ENCODE peak calls at places on chromosomes 12 and 14, in four cellular contexts. Q is K562, F is HCT116, B is HepG2. K is an unnamed sample.

GRCh38 chr14:51643137-51643536 is 8.6 kb upstream of the FRMD6 start:
- DNase-seq in B (no peak), Q (no peak), F (no peak), K (no peak)

GRCh38 chr14:58574623-58575022 is 63.1 kb upstream of the DACT1 start:
- DNase-seq in F (no peak), B (no peak), Q (no peak), K (no peak)

GRCh38 chr12:62210422-62210821 is 49.8 kb upstream of the USP15 start:
- DNase-seq in B (peak), Q (peak), F (peak), K (peak)

GRCh38 chr12:91355150-91356006 is 172.8 kb upstream of the DCN start:
- DNase-seq in Q (peak), F (peak), B (peak), K (peak)

GRCh38 chr14:37340353-37340752 is 142.6 kb downstream of the MIPOL1 start:
- DNase-seq in F (no peak), B (peak), Q (peak), K (no peak)

GRCh38 chr12:112676526-112676925 is 115.0 kb upstream of the RPH3A start:
- DNase-seq in Q (no peak), F (no peak), B (no peak), K (no peak)

GRCh38 chr12:53324113-53324778 is 2.8 kb upstream of the AAAS start:
- DNase-seq in F (no peak), Q (peak), B (no peak), K (no peak)

GRCh38 chr14:68147331-68147730 is 327.8 kb downstream of the RAD51B start:
- DNase-seq in B (no peak), Q (no peak), F (no peak), K (no peak)

GRCh38 chr12:18752947-18753346 is 15.0 kb downstream of the CAPZA3 start:
- DNase-seq in Q (no peak), F (no peak), B (no peak), K (no peak)

GRCh38 chr12:49230810-49231209 is 34.1 kb upstream of the TUBA1C start:
- DNase-seq in Q (no peak), B (no peak), F (no peak), K (no peak)

GRCh38 chr14:55274144-55274543 is 2.9 kb downstream of the FBXO34 start:
- DNase-seq in Q (peak), B (no peak), F (no peak), K (no peak)

GRCh38 chr12:57523706-57524614 is 1.3 kb downstream of the MBD6 start:
- DNase-seq in B (no peak), F (no peak), Q (no peak), K (no peak)

GRCh38 chr14:93045211-93045674 is 70.5 kb downstream of the ITPK1 start:
- DNase-seq in B (peak), Q (peak), F (no peak), K (no peak)

GRCh38 chr12:117889098-117889497 is 79.7 kb downstream of the KSR2 start:
- DNase-seq in Q (no peak), B (no peak), F (no peak), K (no peak)

GRCh38 chr12:10196210-10196609 is 16.5 kb upstream of the GABARAPL1 start:
- DNase-seq in F (no peak), Q (no peak), B (no peak), K (no peak)

GRCh38 chr14:50363734-50364113 is 33.0 kb downstream of the CDKL1 start:
- DNase-seq in F (no peak), B (no peak), Q (no peak), K (no peak)

GRCh38 chr12:110371408-110372055 is 32.0 kb downstream of the ANAPC7 start:
- DNase-seq in B (no peak), F (no peak), Q (no peak), K (no peak)

GRCh38 chr14:78697341-78697740 is 527.2 kb downstream of the NRXN3 start:
- DNase-seq in F (peak), B (peak), Q (peak), K (peak)

DNA sequence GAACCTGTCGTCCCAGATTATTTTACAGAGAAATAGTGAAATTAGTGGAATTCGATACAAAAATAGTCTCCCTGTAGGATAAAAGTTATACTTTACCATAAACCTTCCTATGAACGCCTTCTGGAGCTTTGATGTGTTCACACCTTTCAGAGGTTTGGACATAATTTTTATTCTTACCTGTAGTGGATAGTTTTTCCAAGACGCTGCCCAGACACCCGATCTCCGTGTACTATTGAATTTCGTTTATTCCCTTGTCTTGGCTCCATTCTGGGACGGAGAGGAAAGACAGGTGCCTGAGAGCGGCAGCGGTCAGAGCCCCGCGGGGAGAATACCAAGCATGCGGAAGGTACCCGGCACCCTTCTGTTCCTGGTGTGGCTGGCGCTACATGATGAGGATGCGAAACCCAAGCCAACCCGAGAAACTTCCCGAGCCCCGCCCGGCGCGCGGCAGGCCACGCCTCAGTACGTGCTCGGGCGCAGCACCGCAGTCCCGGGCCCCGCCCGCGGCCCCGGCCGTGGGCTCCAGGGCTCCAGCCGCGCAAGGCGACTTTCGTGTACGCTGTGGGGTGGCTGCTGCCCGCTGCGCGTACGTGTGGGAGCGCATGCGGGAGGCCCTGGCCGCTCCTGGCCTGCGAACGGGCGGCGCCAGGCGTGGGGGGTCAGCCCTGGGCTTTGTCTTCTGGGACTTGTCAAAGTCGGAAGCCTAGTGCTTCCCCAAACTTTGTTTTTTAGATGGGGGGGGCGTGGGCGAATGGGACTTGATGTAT is 11.3 kb upstream of the SNAPC1 start:
- DNase-seq in F (peak), Q (peak), B (no peak), K (no peak)
- TF ChIP-seq TCF7L2 in F (peak), Q (no peak), B (no peak), K (no peak)

GRCh38 chr12:82430541-82431145 is 72.3 kb downstream of the METTL25 start:
- DNase-seq in Q (no peak), B (no peak), F (no peak), K (no peak)
- TF ChIP-seq POLR2AphosphoS5 in Q (no peak), B (no peak), F (no peak), K (no peak)

DNA sequence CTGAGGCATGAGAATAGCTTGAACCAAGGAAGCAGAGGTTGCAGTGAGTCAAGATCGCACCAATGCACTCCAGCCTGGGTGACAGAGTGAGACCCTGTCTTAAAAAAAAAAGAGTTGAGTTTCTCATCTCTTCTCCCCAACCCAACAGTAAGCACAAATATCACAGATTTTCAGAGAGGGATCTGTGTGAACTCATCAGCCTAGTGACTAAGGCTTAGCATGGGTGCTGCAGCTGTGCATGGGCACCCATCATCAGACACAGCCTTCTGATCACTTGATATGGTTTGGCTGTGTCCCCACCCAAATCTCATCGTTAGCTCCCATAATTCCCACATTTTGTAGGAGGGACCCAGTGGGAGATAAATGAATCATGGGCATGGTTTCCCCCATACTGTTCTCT is 298.9 kb downstream of the PCNX1 start:
- DNase-seq in B (no peak), F (no peak), Q (no peak), K (no peak)
- TF ChIP-seq TCF7L2 in B (no peak), F (no peak), Q (no peak), K (no peak)

DNA sequence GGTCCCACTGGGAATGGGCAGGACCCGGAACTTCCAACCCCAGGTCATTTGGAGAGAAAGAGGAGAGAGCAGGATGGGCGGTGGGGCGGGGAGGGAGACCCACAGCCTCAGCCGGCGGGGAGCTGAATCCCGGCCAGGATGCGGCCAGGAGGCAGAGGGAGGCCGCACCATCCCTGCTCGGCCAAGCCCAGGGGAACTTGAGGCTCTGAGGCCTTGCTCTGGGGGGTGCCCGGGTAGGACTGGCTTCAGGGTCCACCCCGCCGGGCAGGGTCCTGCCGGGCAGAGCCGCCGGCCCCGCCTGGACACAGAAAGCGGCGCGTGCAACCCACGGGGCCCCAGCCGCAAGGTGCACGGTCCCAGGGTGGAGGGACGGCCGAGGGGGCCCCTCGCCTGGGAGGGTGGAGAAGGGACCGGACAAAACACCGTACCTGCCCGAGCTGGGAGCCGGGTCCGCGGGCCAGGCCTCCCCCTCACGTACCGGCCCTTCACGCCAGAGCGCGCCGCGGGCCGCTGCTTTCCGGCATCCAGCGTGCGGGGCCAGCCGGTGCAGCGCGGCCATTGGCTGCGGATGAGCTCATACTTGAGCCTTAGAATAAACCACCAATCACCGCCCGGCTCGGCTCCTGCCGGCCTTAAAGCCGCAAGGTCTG is at the start of gene RPS6KL1:
- DNase-seq in Q (peak), F (peak), B (peak), K (no peak)
- TF ChIP-seq POLR2AphosphoS5 in Q (no peak), F (peak), B (peak), K (peak)

DNA sequence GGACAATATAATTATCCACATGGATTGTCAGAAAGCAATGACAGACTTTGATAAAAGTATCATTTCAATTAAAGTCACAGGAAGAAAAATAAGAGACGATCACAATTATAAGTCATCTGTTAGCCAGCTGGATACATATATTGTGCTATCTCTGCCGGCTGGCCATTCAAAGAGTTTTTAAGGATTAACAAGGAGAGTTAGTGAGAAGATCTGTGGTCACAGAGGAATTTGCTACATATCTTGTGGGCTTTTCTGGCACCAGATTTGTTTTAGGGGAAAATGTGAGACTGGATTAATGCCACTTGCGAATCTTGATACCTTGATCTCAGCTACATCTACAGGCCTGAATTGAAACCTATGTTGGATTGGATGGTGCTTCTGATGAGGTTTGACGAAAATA is 90.9 kb upstream of the MANSC4 start:
- DNase-seq in B (no peak), F (no peak), Q (no peak), K (no peak)
- TF ChIP-seq TCF7L2 in B (no peak), F (no peak), Q (no peak), K (no peak)

GRCh38 chr12:52052471-52053186 is 1.4 kb downstream of the NR4A1 start:
- DNase-seq in Q (peak), F (no peak), B (no peak), K (no peak)
- TF ChIP-seq POLR2AphosphoS5 in Q (no peak), F (no peak), B (no peak), K (no peak)

GRCh38 chr12:45703942-45704341 is 25.6 kb upstream of the ARID2 start:
- DNase-seq in B (no peak), Q (no peak), F (no peak), K (no peak)

GRCh38 chr12:45707241-45707857 is 22.2 kb upstream of the ARID2 start:
- DNase-seq in B (no peak), Q (no peak), F (no peak), K (no peak)

GRCh38 chr12:45704968-45705367 is 24.5 kb upstream of the ARID2 start:
- DNase-seq in F (no peak), Q (no peak), B (no peak), K (no peak)

GRCh38 chr12:45708363-45708762 is 21.1 kb upstream of the ARID2 start:
- DNase-seq in Q (no peak), F (no peak), B (no peak), K (no peak)

DNA sequence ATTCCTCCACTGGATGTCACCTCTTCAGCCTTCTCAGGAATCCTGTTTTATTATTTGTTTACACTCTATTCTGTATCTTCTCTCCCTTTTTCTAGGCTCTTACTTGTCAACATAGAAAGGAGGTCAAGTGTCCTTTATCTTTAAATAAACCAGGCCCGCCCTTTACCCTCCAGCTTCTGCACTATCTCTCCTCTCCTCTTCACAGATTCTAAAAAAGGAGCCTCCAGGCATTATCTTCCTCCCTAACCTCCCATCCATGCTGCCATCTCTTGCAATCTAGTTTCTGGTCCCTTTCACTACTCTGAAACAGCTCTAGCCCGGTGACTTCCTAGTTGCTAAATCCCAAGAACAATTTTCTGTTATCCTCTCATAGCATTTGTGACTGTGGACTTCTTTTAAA is 24.1 kb upstream of the ARID2 start:
- DNase-seq in B (no peak), Q (peak), F (no peak), K (no peak)
- TF ChIP-seq TCF7L2 in B (no peak), Q (no peak), F (no peak), K (no peak)

K was measured in Panc1.